ENCODE peak calls at places on chromosomes 7 and 10, in ten cellular contexts. One of them, this sample, is unnamed.
A peak's percentile ranks its signal among the peaks of the same experiment; 100 is the strongest.

GRCh38 chr7:135602304-135602703 is 44.6 kb downstream of the NUP205 start:
- DNase-seq in fibroblast of the aortic adventitia: peak; percentile 88
- DNase-seq in type B pancreatic cell: no peak
- DNase-seq in foreskin fibroblast: no peak
- DNase-seq in tibial nerve: no peak
- DNase-seq in IMR-90: peak; percentile 36
- DNase-seq in left ventricle myocardium inferior: no peak
- DNase-seq in AG04450: no peak
- DNase-seq in heart right ventricle: no peak
- DNase-seq in WERI-Rb-1: no peak
- DNase-seq in this sample: no peak

GRCh38 chr7:15686957-15687644 is 618 bp upstream of the MEOX2 start:
- DNase-seq in fibroblast of the aortic adventitia: no peak
- DNase-seq in type B pancreatic cell: no peak
- DNase-seq in foreskin fibroblast: peak; percentile 38
- DNase-seq in tibial nerve: no peak
- DNase-seq in IMR-90: no peak
- DNase-seq in left ventricle myocardium inferior: peak; percentile 17
- DNase-seq in AG04450: no peak
- DNase-seq in heart right ventricle: peak; percentile 12
- DNase-seq in WERI-Rb-1: no peak
- DNase-seq in this sample: no peak

GRCh38 chr10:660980-661890 is 28.2 kb downstream of the DIP2C start:
- DNase-seq in fibroblast of the aortic adventitia: no peak
- DNase-seq in type B pancreatic cell: peak; percentile 67
- DNase-seq in foreskin fibroblast: no peak
- DNase-seq in tibial nerve: no peak
- DNase-seq in IMR-90: no peak
- DNase-seq in left ventricle myocardium inferior: no peak
- DNase-seq in AG04450: no peak
- DNase-seq in heart right ventricle: no peak
- DNase-seq in WERI-Rb-1: no peak
- DNase-seq in this sample: no peak

GRCh38 chr10:100710151-100710871 is 35.1 kb upstream of the PAX2 start:
- DNase-seq in fibroblast of the aortic adventitia: no peak
- DNase-seq in type B pancreatic cell: no peak
- DNase-seq in foreskin fibroblast: no peak
- DNase-seq in tibial nerve: no peak
- DNase-seq in IMR-90: no peak
- DNase-seq in left ventricle myocardium inferior: no peak
- DNase-seq in AG04450: no peak
- DNase-seq in heart right ventricle: no peak
- DNase-seq in WERI-Rb-1: peak; percentile 53
- DNase-seq in this sample: no peak

GRCh38 chr10:33115720-33116119 is 157.7 kb upstream of the ITGB1 start:
- DNase-seq in fibroblast of the aortic adventitia: peak; percentile 20
- DNase-seq in type B pancreatic cell: no peak
- DNase-seq in foreskin fibroblast: peak; percentile 46
- DNase-seq in tibial nerve: no peak
- DNase-seq in IMR-90: peak; percentile 63
- DNase-seq in left ventricle myocardium inferior: no peak
- DNase-seq in AG04450: no peak
- DNase-seq in heart right ventricle: no peak
- DNase-seq in WERI-Rb-1: no peak
- DNase-seq in this sample: peak; percentile 37

GRCh38 chr7:67636363-67637355 is 640.0 kb downstream of the TYW1 start:
- DNase-seq in fibroblast of the aortic adventitia: no peak
- DNase-seq in type B pancreatic cell: no peak
- DNase-seq in foreskin fibroblast: no peak
- DNase-seq in tibial nerve: no peak
- DNase-seq in IMR-90: no peak
- DNase-seq in left ventricle myocardium inferior: no peak
- DNase-seq in AG04450: no peak
- DNase-seq in heart right ventricle: no peak
- DNase-seq in WERI-Rb-1: peak; percentile 82
- DNase-seq in this sample: no peak

GRCh38 chr7:102426268-102427031 is 6.9 kb upstream of the ORAI2 start:
- DNase-seq in fibroblast of the aortic adventitia: no peak
- DNase-seq in type B pancreatic cell: no peak
- DNase-seq in foreskin fibroblast: no peak
- DNase-seq in tibial nerve: no peak
- DNase-seq in IMR-90: no peak
- DNase-seq in left ventricle myocardium inferior: no peak
- DNase-seq in AG04450: no peak
- DNase-seq in heart right ventricle: no peak
- DNase-seq in WERI-Rb-1: no peak
- DNase-seq in this sample: no peak

GRCh38 chr7:22255342-22255741 is 101.6 kb downstream of the RAPGEF5 start:
- DNase-seq in fibroblast of the aortic adventitia: no peak
- DNase-seq in type B pancreatic cell: no peak
- DNase-seq in foreskin fibroblast: no peak
- DNase-seq in tibial nerve: no peak
- DNase-seq in IMR-90: no peak
- DNase-seq in left ventricle myocardium inferior: no peak
- DNase-seq in AG04450: no peak
- DNase-seq in heart right ventricle: no peak
- DNase-seq in WERI-Rb-1: no peak
- DNase-seq in this sample: no peak

GRCh38 chr7:50658696-50659095 is 93.5 kb upstream of the DDC start:
- DNase-seq in fibroblast of the aortic adventitia: no peak
- DNase-seq in type B pancreatic cell: no peak
- DNase-seq in foreskin fibroblast: no peak
- DNase-seq in tibial nerve: no peak
- DNase-seq in IMR-90: no peak
- DNase-seq in left ventricle myocardium inferior: no peak
- DNase-seq in AG04450: no peak
- DNase-seq in heart right ventricle: no peak
- DNase-seq in WERI-Rb-1: no peak
- DNase-seq in this sample: no peak

GRCh38 chr7:50657912-50658311 is 92.7 kb upstream of the DDC start:
- DNase-seq in fibroblast of the aortic adventitia: no peak
- DNase-seq in type B pancreatic cell: no peak
- DNase-seq in foreskin fibroblast: no peak
- DNase-seq in tibial nerve: no peak
- DNase-seq in IMR-90: no peak
- DNase-seq in left ventricle myocardium inferior: no peak
- DNase-seq in AG04450: no peak
- DNase-seq in heart right ventricle: no peak
- DNase-seq in WERI-Rb-1: no peak
- DNase-seq in this sample: no peak

GRCh38 chr7:50656141-50656895 is 91.1 kb upstream of the DDC start:
- DNase-seq in fibroblast of the aortic adventitia: no peak
- DNase-seq in type B pancreatic cell: no peak
- DNase-seq in foreskin fibroblast: peak; percentile 67
- DNase-seq in tibial nerve: no peak
- DNase-seq in IMR-90: no peak
- DNase-seq in left ventricle myocardium inferior: no peak
- DNase-seq in AG04450: no peak
- DNase-seq in heart right ventricle: no peak
- DNase-seq in WERI-Rb-1: no peak
- DNase-seq in this sample: no peak

GRCh38 chr7:50655490-50655889 is 90.3 kb upstream of the DDC start:
- DNase-seq in fibroblast of the aortic adventitia: no peak
- DNase-seq in type B pancreatic cell: no peak
- DNase-seq in foreskin fibroblast: no peak
- DNase-seq in tibial nerve: no peak
- DNase-seq in IMR-90: no peak
- DNase-seq in left ventricle myocardium inferior: no peak
- DNase-seq in AG04450: no peak
- DNase-seq in heart right ventricle: no peak
- DNase-seq in WERI-Rb-1: no peak
- DNase-seq in this sample: no peak

DNA sequence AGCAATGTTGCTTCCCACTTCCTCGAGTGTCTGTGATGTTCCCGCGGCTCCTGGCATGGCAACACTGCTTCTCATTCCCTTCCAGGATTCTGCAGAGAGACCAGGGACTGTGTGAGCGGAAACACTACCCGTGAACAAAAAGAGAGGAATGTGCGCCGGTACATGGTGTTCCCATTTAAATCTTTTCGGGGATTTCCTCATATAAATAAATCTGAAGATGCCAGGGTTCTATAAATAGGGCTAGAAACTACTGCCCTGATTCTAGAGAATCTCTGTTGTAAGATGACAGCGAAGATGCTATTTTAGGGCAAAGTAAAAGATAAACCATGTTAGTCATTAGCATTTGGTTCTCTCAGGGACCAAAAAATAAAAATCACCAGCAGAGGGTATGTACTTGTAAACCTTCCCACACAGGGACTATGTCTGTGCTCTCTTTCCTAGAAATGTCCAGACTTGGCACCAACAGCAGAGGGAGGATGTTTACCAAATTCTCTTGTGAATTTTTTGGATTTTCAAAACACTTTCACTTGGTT is 92.2 kb upstream of the DDC start:
- DNase-seq in fibroblast of the aortic adventitia: peak; percentile 84
- DNase-seq in type B pancreatic cell: no peak
- DNase-seq in foreskin fibroblast: peak; percentile 88
- DNase-seq in tibial nerve: peak; percentile 65
- DNase-seq in IMR-90: peak; percentile 12
- DNase-seq in left ventricle myocardium inferior: peak; percentile 68
- DNase-seq in AG04450: no peak
- DNase-seq in heart right ventricle: peak; percentile 48
- DNase-seq in WERI-Rb-1: no peak
- DNase-seq in this sample: peak; percentile 55
- TF ChIP-seq CTCF in fibroblast of the aortic adventitia: peak; percentile 37
- TF ChIP-seq CTCF in type B pancreatic cell: no peak
- TF ChIP-seq CTCF in foreskin fibroblast: peak; percentile 12
- TF ChIP-seq CTCF in tibial nerve: no peak
- TF ChIP-seq CTCF in IMR-90: no peak
- TF ChIP-seq CTCF in left ventricle myocardium inferior: peak; percentile 45
- TF ChIP-seq CTCF in AG04450: peak; percentile 11
- TF ChIP-seq CTCF in heart right ventricle: peak; percentile 44
- TF ChIP-seq CTCF in WERI-Rb-1: no peak
- TF ChIP-seq CTCF in this sample: peak; percentile 57

GRCh38 chr7:95686109-95686508 is 86.2 kb upstream of the DYNC1I1 start:
- DNase-seq in fibroblast of the aortic adventitia: peak; percentile 67
- DNase-seq in type B pancreatic cell: no peak
- DNase-seq in foreskin fibroblast: peak; percentile 76
- DNase-seq in tibial nerve: peak; percentile 50
- DNase-seq in IMR-90: peak; percentile 39
- DNase-seq in left ventricle myocardium inferior: peak; percentile 19
- DNase-seq in AG04450: peak; percentile 11
- DNase-seq in heart right ventricle: peak; percentile 14
- DNase-seq in WERI-Rb-1: peak; percentile 56
- DNase-seq in this sample: peak; percentile 44
- TF ChIP-seq CTCF in fibroblast of the aortic adventitia: peak; percentile 39
- TF ChIP-seq CTCF in type B pancreatic cell: peak; percentile 74
- TF ChIP-seq CTCF in foreskin fibroblast: peak; percentile 26
- TF ChIP-seq CTCF in tibial nerve: peak; percentile 40
- TF ChIP-seq CTCF in IMR-90: peak; percentile 61
- TF ChIP-seq CTCF in left ventricle myocardium inferior: peak; percentile 55
- TF ChIP-seq CTCF in AG04450: peak; percentile 46
- TF ChIP-seq CTCF in heart right ventricle: peak; percentile 57
- TF ChIP-seq CTCF in WERI-Rb-1: peak; percentile 21
- TF ChIP-seq CTCF in this sample: peak; percentile 70

GRCh38 chr7:7665031-7665430 is 24.5 kb downstream of the UMAD1 start:
- DNase-seq in fibroblast of the aortic adventitia: no peak
- DNase-seq in type B pancreatic cell: no peak
- DNase-seq in foreskin fibroblast: no peak
- DNase-seq in tibial nerve: no peak
- DNase-seq in IMR-90: no peak
- DNase-seq in left ventricle myocardium inferior: no peak
- DNase-seq in AG04450: no peak
- DNase-seq in heart right ventricle: no peak
- DNase-seq in WERI-Rb-1: no peak
- DNase-seq in this sample: no peak

GRCh38 chr7:7667187-7667586 is 26.6 kb downstream of the UMAD1 start:
- DNase-seq in fibroblast of the aortic adventitia: no peak
- DNase-seq in type B pancreatic cell: no peak
- DNase-seq in foreskin fibroblast: no peak
- DNase-seq in tibial nerve: no peak
- DNase-seq in IMR-90: no peak
- DNase-seq in left ventricle myocardium inferior: no peak
- DNase-seq in AG04450: no peak
- DNase-seq in heart right ventricle: no peak
- DNase-seq in WERI-Rb-1: peak; percentile 27
- DNase-seq in this sample: no peak

GRCh38 chr7:7664344-7664743 is 23.8 kb downstream of the UMAD1 start:
- DNase-seq in fibroblast of the aortic adventitia: no peak
- DNase-seq in type B pancreatic cell: no peak
- DNase-seq in foreskin fibroblast: no peak
- DNase-seq in tibial nerve: no peak
- DNase-seq in IMR-90: no peak
- DNase-seq in left ventricle myocardium inferior: no peak
- DNase-seq in AG04450: no peak
- DNase-seq in heart right ventricle: no peak
- DNase-seq in WERI-Rb-1: no peak
- DNase-seq in this sample: no peak

GRCh38 chr7:7662527-7662926 is 22.0 kb downstream of the UMAD1 start:
- DNase-seq in fibroblast of the aortic adventitia: peak; percentile 27
- DNase-seq in type B pancreatic cell: no peak
- DNase-seq in foreskin fibroblast: peak; percentile 59
- DNase-seq in tibial nerve: no peak
- DNase-seq in IMR-90: peak; percentile 34
- DNase-seq in left ventricle myocardium inferior: no peak
- DNase-seq in AG04450: no peak
- DNase-seq in heart right ventricle: no peak
- DNase-seq in WERI-Rb-1: peak; percentile 54
- DNase-seq in this sample: no peak
- TF ChIP-seq CTCF in fibroblast of the aortic adventitia: peak; percentile 26
- TF ChIP-seq CTCF in type B pancreatic cell: peak; percentile 58
- TF ChIP-seq CTCF in foreskin fibroblast: peak; percentile 23
- TF ChIP-seq CTCF in tibial nerve: peak; percentile 22
- TF ChIP-seq CTCF in IMR-90: peak; percentile 55
- TF ChIP-seq CTCF in left ventricle myocardium inferior: peak; percentile 49
- TF ChIP-seq CTCF in AG04450: peak; percentile 55
- TF ChIP-seq CTCF in heart right ventricle: peak; percentile 58
- TF ChIP-seq CTCF in WERI-Rb-1: peak; percentile 61
- TF ChIP-seq CTCF in this sample: peak; percentile 63

GRCh38 chr10:6170638-6171037 is 32.1 kb upstream of the PFKFB3 start:
- DNase-seq in fibroblast of the aortic adventitia: no peak
- DNase-seq in type B pancreatic cell: no peak
- DNase-seq in foreskin fibroblast: no peak
- DNase-seq in tibial nerve: no peak
- DNase-seq in IMR-90: no peak
- DNase-seq in left ventricle myocardium inferior: no peak
- DNase-seq in AG04450: no peak
- DNase-seq in heart right ventricle: no peak
- DNase-seq in WERI-Rb-1: peak; percentile 11
- DNase-seq in this sample: no peak

GRCh38 chr10:6171891-6172354 is 30.8 kb upstream of the PFKFB3 start:
- DNase-seq in fibroblast of the aortic adventitia: peak; percentile 83
- DNase-seq in type B pancreatic cell: no peak
- DNase-seq in foreskin fibroblast: peak; percentile 96
- DNase-seq in tibial nerve: peak; percentile 63
- DNase-seq in IMR-90: peak; percentile 96
- DNase-seq in left ventricle myocardium inferior: peak; percentile 61
- DNase-seq in AG04450: peak; percentile 75
- DNase-seq in heart right ventricle: peak; percentile 60
- DNase-seq in WERI-Rb-1: no peak
- DNase-seq in this sample: peak; percentile 91

GRCh38 chr10:6175329-6176055 is 27.2 kb upstream of the PFKFB3 start:
- DNase-seq in fibroblast of the aortic adventitia: no peak
- DNase-seq in type B pancreatic cell: no peak
- DNase-seq in foreskin fibroblast: no peak
- DNase-seq in tibial nerve: no peak
- DNase-seq in IMR-90: no peak
- DNase-seq in left ventricle myocardium inferior: no peak
- DNase-seq in AG04450: no peak
- DNase-seq in heart right ventricle: no peak
- DNase-seq in WERI-Rb-1: no peak
- DNase-seq in this sample: no peak

GRCh38 chr10:6174201-6174874 is 28.4 kb upstream of the PFKFB3 start:
- DNase-seq in fibroblast of the aortic adventitia: no peak
- DNase-seq in type B pancreatic cell: no peak
- DNase-seq in foreskin fibroblast: no peak
- DNase-seq in tibial nerve: no peak
- DNase-seq in IMR-90: no peak
- DNase-seq in left ventricle myocardium inferior: no peak
- DNase-seq in AG04450: no peak
- DNase-seq in heart right ventricle: peak; percentile 38
- DNase-seq in WERI-Rb-1: peak; percentile 9
- DNase-seq in this sample: no peak

DNA sequence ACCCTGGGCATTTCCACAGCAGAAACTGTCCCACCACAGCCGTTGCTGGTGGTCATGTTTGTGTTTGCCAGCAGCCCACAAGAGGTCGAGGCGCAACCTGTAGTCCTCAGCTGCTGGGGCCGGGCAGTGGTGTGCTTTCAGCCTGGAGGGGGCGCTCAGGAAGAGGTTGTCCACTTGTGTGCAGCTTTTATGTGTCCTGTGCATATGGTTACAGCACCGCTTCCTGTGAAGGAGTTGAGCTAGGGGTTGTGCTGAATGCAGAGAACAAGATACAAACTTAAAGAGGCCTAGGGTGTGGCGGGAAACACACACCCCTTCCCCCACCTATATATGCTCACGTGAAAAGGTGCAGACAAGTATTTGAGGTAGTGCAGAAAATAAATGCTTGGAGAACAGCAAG is 29.5 kb upstream of the PFKFB3 start:
- DNase-seq in fibroblast of the aortic adventitia: no peak
- DNase-seq in type B pancreatic cell: no peak
- DNase-seq in foreskin fibroblast: no peak
- DNase-seq in tibial nerve: no peak
- DNase-seq in IMR-90: no peak
- DNase-seq in left ventricle myocardium inferior: no peak
- DNase-seq in AG04450: no peak
- DNase-seq in heart right ventricle: no peak
- DNase-seq in WERI-Rb-1: peak; percentile 27
- DNase-seq in this sample: no peak
- TF ChIP-seq CTCF in fibroblast of the aortic adventitia: no peak
- TF ChIP-seq CTCF in type B pancreatic cell: peak; percentile 28
- TF ChIP-seq CTCF in foreskin fibroblast: no peak
- TF ChIP-seq CTCF in tibial nerve: no peak
- TF ChIP-seq CTCF in IMR-90: no peak
- TF ChIP-seq CTCF in left ventricle myocardium inferior: peak; percentile 13
- TF ChIP-seq CTCF in AG04450: peak; percentile 14
- TF ChIP-seq CTCF in heart right ventricle: peak; percentile 17
- TF ChIP-seq CTCF in WERI-Rb-1: peak; percentile 37
- TF ChIP-seq CTCF in this sample: peak; percentile 56